ENCODE peak calls at places on chromosome 10, in seven cellular contexts. One of them, this sample, is unnamed.

GRCh38 chr10:126663328-126663727 is 7.2 kb downstream of the C10orf90 start:
- DNase-seq in mesenchymal stem cell: peak; percentile 100
- DNase-seq in CD8-positive, alpha-beta memory T cell: no peak
- DNase-seq in tibial artery: peak; percentile 79
- DNase-seq in sigmoid colon: peak; percentile 84
- DNase-seq in ovary: no peak
- DNase-seq in fibroblast of lung: peak; percentile 55
- DNase-seq in this sample: peak; percentile 48

GRCh38 chr10:60649485-60650271 is 128.6 kb upstream of the CDK1 start:
- DNase-seq in mesenchymal stem cell: no peak
- DNase-seq in CD8-positive, alpha-beta memory T cell: no peak
- DNase-seq in tibial artery: no peak
- DNase-seq in sigmoid colon: no peak
- DNase-seq in ovary: no peak
- DNase-seq in fibroblast of lung: no peak
- DNase-seq in this sample: no peak

GRCh38 chr10:86684305-86684704 is 16.0 kb downstream of the LDB3 start:
- DNase-seq in mesenchymal stem cell: peak; percentile 39
- DNase-seq in CD8-positive, alpha-beta memory T cell: no peak
- DNase-seq in tibial artery: peak; percentile 43
- DNase-seq in sigmoid colon: peak; percentile 84
- DNase-seq in ovary: peak; percentile 66
- DNase-seq in fibroblast of lung: peak; percentile 18
- DNase-seq in this sample: peak; percentile 91

GRCh38 chr10:58175990-58176910 is 91.4 kb downstream of the IPMK start:
- DNase-seq in mesenchymal stem cell: peak; percentile 40
- DNase-seq in CD8-positive, alpha-beta memory T cell: no peak
- DNase-seq in tibial artery: no peak
- DNase-seq in sigmoid colon: no peak
- DNase-seq in ovary: no peak
- DNase-seq in fibroblast of lung: peak; percentile 28
- DNase-seq in this sample: no peak

GRCh38 chr10:13311177-13311575 is 11.3 kb upstream of the PHYH start:
- DNase-seq in mesenchymal stem cell: no peak
- DNase-seq in CD8-positive, alpha-beta memory T cell: no peak
- DNase-seq in tibial artery: no peak
- DNase-seq in sigmoid colon: no peak
- DNase-seq in ovary: no peak
- DNase-seq in fibroblast of lung: no peak
- DNase-seq in this sample: no peak

GRCh38 chr10:1217661-1218060 is 161.5 kb downstream of the WDR37 start:
- DNase-seq in mesenchymal stem cell: no peak
- DNase-seq in CD8-positive, alpha-beta memory T cell: no peak
- DNase-seq in tibial artery: no peak
- DNase-seq in sigmoid colon: no peak
- DNase-seq in ovary: no peak
- DNase-seq in fibroblast of lung: no peak
- DNase-seq in this sample: no peak

GRCh38 chr10:36441557-36441956 is 683.8 kb upstream of the ANKRD30A start:
- DNase-seq in mesenchymal stem cell: peak; percentile 52
- DNase-seq in CD8-positive, alpha-beta memory T cell: no peak
- DNase-seq in tibial artery: no peak
- DNase-seq in sigmoid colon: no peak
- DNase-seq in ovary: no peak
- DNase-seq in fibroblast of lung: no peak
- DNase-seq in this sample: no peak

GRCh38 chr10:67520924-67521520 is 175.0 kb downstream of the CTNNA3 start:
- DNase-seq in mesenchymal stem cell: peak; percentile 42
- DNase-seq in CD8-positive, alpha-beta memory T cell: peak; percentile 22
- DNase-seq in tibial artery: no peak
- DNase-seq in sigmoid colon: no peak
- DNase-seq in ovary: no peak
- DNase-seq in fibroblast of lung: peak; percentile 73
- DNase-seq in this sample: no peak

GRCh38 chr10:109963439-109963838 is 40.1 kb upstream of the XPNPEP1 start:
- DNase-seq in mesenchymal stem cell: no peak
- DNase-seq in CD8-positive, alpha-beta memory T cell: no peak
- DNase-seq in tibial artery: no peak
- DNase-seq in sigmoid colon: no peak
- DNase-seq in ovary: no peak
- DNase-seq in fibroblast of lung: peak; percentile 81
- DNase-seq in this sample: no peak

GRCh38 chr10:96740579-96741281 is 20.4 kb upstream of the PIK3AP1 start:
- DNase-seq in mesenchymal stem cell: no peak
- DNase-seq in CD8-positive, alpha-beta memory T cell: no peak
- DNase-seq in tibial artery: peak; percentile 58
- DNase-seq in sigmoid colon: peak; percentile 78
- DNase-seq in ovary: no peak
- DNase-seq in fibroblast of lung: no peak
- DNase-seq in this sample: peak; percentile 81

GRCh38 chr10:110081914-110082313 is 74.1 kb downstream of the ADD3 start:
- DNase-seq in mesenchymal stem cell: no peak
- DNase-seq in CD8-positive, alpha-beta memory T cell: no peak
- DNase-seq in tibial artery: peak; percentile 31
- DNase-seq in sigmoid colon: no peak
- DNase-seq in ovary: no peak
- DNase-seq in fibroblast of lung: no peak
- DNase-seq in this sample: peak; percentile 71

GRCh38 chr10:98055875-98056516 is 25.6 kb upstream of the CRTAC1 start:
- DNase-seq in mesenchymal stem cell: peak; percentile 9
- DNase-seq in CD8-positive, alpha-beta memory T cell: no peak
- DNase-seq in tibial artery: no peak
- DNase-seq in sigmoid colon: no peak
- DNase-seq in ovary: no peak
- DNase-seq in fibroblast of lung: no peak
- DNase-seq in this sample: no peak

GRCh38 chr10:6300106-6300783 is 97.5 kb downstream of the PFKFB3 start:
- DNase-seq in mesenchymal stem cell: peak; percentile 46
- DNase-seq in CD8-positive, alpha-beta memory T cell: peak; percentile 53
- DNase-seq in tibial artery: peak; percentile 25
- DNase-seq in sigmoid colon: no peak
- DNase-seq in ovary: no peak
- DNase-seq in fibroblast of lung: peak; percentile 12
- DNase-seq in this sample: no peak

GRCh38 chr10:20879136-20879535 is 18.0 kb downstream of the NEBL start:
- DNase-seq in mesenchymal stem cell: no peak
- DNase-seq in CD8-positive, alpha-beta memory T cell: no peak
- DNase-seq in tibial artery: no peak
- DNase-seq in sigmoid colon: no peak
- DNase-seq in ovary: no peak
- DNase-seq in fibroblast of lung: no peak
- DNase-seq in this sample: no peak

GRCh38 chr10:122279725-122280141 is 8.6 kb downstream of the BTBD16 start:
- DNase-seq in mesenchymal stem cell: peak; percentile 51
- DNase-seq in CD8-positive, alpha-beta memory T cell: no peak
- DNase-seq in tibial artery: no peak
- DNase-seq in sigmoid colon: peak; percentile 58
- DNase-seq in ovary: no peak
- DNase-seq in fibroblast of lung: peak; percentile 43
- DNase-seq in this sample: no peak

GRCh38 chr10:86219271-86219670 is 147.3 kb downstream of the GRID1 start:
- DNase-seq in mesenchymal stem cell: no peak
- DNase-seq in CD8-positive, alpha-beta memory T cell: no peak
- DNase-seq in tibial artery: no peak
- DNase-seq in sigmoid colon: no peak
- DNase-seq in ovary: no peak
- DNase-seq in fibroblast of lung: no peak
- DNase-seq in this sample: no peak

GRCh38 chr10:43044444-43045245 is 32.2 kb upstream of the RET start:
- DNase-seq in mesenchymal stem cell: no peak
- DNase-seq in CD8-positive, alpha-beta memory T cell: no peak
- DNase-seq in tibial artery: no peak
- DNase-seq in sigmoid colon: peak; percentile 44
- DNase-seq in ovary: peak; percentile 13
- DNase-seq in fibroblast of lung: no peak
- DNase-seq in this sample: no peak

GRCh38 chr10:100979821-100980272 is 7.5 kb downstream of the MRPL43 start:
- DNase-seq in mesenchymal stem cell: no peak
- DNase-seq in CD8-positive, alpha-beta memory T cell: no peak
- DNase-seq in tibial artery: no peak
- DNase-seq in sigmoid colon: peak; percentile 59
- DNase-seq in ovary: peak; percentile 37
- DNase-seq in fibroblast of lung: no peak
- DNase-seq in this sample: no peak

GRCh38 chr10:100508691-100509150 is 10.9 kb downstream of the SEC31B start:
- DNase-seq in mesenchymal stem cell: peak; percentile 72
- DNase-seq in CD8-positive, alpha-beta memory T cell: peak; percentile 73
- DNase-seq in tibial artery: no peak
- DNase-seq in sigmoid colon: no peak
- DNase-seq in ovary: no peak
- DNase-seq in fibroblast of lung: peak; percentile 58
- DNase-seq in this sample: no peak

GRCh38 chr10:68171539-68172080 is 60.3 kb downstream of the ATOH7 start:
- DNase-seq in mesenchymal stem cell: no peak
- DNase-seq in CD8-positive, alpha-beta memory T cell: no peak
- DNase-seq in tibial artery: no peak
- DNase-seq in sigmoid colon: no peak
- DNase-seq in ovary: no peak
- DNase-seq in fibroblast of lung: no peak
- DNase-seq in this sample: no peak

GRCh38 chr10:103800110-103800509 is 55.3 kb downstream of the SH3PXD2A start:
- DNase-seq in mesenchymal stem cell: no peak
- DNase-seq in CD8-positive, alpha-beta memory T cell: no peak
- DNase-seq in tibial artery: no peak
- DNase-seq in sigmoid colon: no peak
- DNase-seq in ovary: no peak
- DNase-seq in fibroblast of lung: no peak
- DNase-seq in this sample: no peak
- H3K4me1 ChIP-seq in mesenchymal stem cell: peaks cover 13% of the 10 kb centered on the region
- H3K4me1 ChIP-seq in CD8-positive, alpha-beta memory T cell: peaks cover 20% of the 10 kb centered on the region
- H3K4me1 ChIP-seq in tibial artery: no peaks in the 10 kb centered on the region
- H3K4me1 ChIP-seq in sigmoid colon: no peaks in the 10 kb centered on the region
- H3K4me1 ChIP-seq in ovary: no peaks in the 10 kb centered on the region
- H3K4me1 ChIP-seq in fibroblast of lung: no peaks in the 10 kb centered on the region
- H3K4me1 ChIP-seq in this sample: no peaks in the 10 kb centered on the region

GRCh38 chr10:22685926-22686325 is 28.5 kb downstream of the PIP4K2A start:
- DNase-seq in mesenchymal stem cell: no peak
- DNase-seq in CD8-positive, alpha-beta memory T cell: no peak
- DNase-seq in tibial artery: no peak
- DNase-seq in sigmoid colon: no peak
- DNase-seq in ovary: no peak
- DNase-seq in fibroblast of lung: no peak
- DNase-seq in this sample: peak; percentile 41

GRCh38 chr10:22684707-22685106 is 29.7 kb downstream of the PIP4K2A start:
- DNase-seq in mesenchymal stem cell: no peak
- DNase-seq in CD8-positive, alpha-beta memory T cell: no peak
- DNase-seq in tibial artery: no peak
- DNase-seq in sigmoid colon: no peak
- DNase-seq in ovary: no peak
- DNase-seq in fibroblast of lung: peak; percentile 9
- DNase-seq in this sample: no peak

GRCh38 chr10:22690158-22690557 is 24.2 kb downstream of the PIP4K2A start:
- DNase-seq in mesenchymal stem cell: no peak
- DNase-seq in CD8-positive, alpha-beta memory T cell: no peak
- DNase-seq in tibial artery: no peak
- DNase-seq in sigmoid colon: no peak
- DNase-seq in ovary: no peak
- DNase-seq in fibroblast of lung: no peak
- DNase-seq in this sample: no peak

GRCh38 chr10:22683995-22684305 is 30.4 kb downstream of the PIP4K2A start:
- DNase-seq in mesenchymal stem cell: no peak
- DNase-seq in CD8-positive, alpha-beta memory T cell: no peak
- DNase-seq in tibial artery: no peak
- DNase-seq in sigmoid colon: no peak
- DNase-seq in ovary: no peak
- DNase-seq in fibroblast of lung: peak; percentile 42
- DNase-seq in this sample: no peak

GRCh38 chr10:22686347-22686746 is 28.0 kb downstream of the PIP4K2A start:
- DNase-seq in mesenchymal stem cell: no peak
- DNase-seq in CD8-positive, alpha-beta memory T cell: no peak
- DNase-seq in tibial artery: no peak
- DNase-seq in sigmoid colon: no peak
- DNase-seq in ovary: no peak
- DNase-seq in fibroblast of lung: no peak
- DNase-seq in this sample: no peak
- H3K4me1 ChIP-seq in mesenchymal stem cell: peaks cover 19% of the 10 kb centered on the region
- H3K4me1 ChIP-seq in CD8-positive, alpha-beta memory T cell: peaks cover 98% of the 10 kb centered on the region
- H3K4me1 ChIP-seq in tibial artery: no peaks in the 10 kb centered on the region
- H3K4me1 ChIP-seq in sigmoid colon: no peaks in the 10 kb centered on the region
- H3K4me1 ChIP-seq in ovary: peaks cover 10% of the 10 kb centered on the region
- H3K4me1 ChIP-seq in fibroblast of lung: peaks cover 8% of the 10 kb centered on the region
- H3K4me1 ChIP-seq in this sample: peaks cover 18% of the 10 kb centered on the region

DNA sequence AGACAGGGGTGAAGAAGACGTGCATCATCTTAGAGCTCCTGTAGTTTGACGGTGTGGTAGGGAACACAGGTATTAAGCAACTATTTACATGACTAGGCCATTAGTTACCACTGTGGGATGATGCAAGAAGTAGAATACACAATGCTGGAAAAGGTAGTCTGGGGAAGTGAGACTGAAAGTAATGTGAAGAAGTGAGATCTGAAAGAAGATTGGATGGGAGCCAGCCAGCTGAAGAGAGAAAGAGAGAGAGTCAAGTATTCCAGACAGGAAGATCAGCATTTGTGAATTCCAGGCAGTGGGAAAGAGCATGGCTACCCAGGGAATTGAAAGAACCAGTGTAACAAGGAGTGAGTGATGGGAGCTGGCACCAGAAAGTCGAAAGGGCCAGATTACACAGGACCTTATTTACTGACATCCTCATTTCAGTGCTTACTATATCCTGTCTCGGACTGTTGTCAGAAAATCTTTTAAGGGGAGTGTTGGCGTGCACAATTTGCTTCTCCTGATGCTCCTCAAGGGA is 4.0 kb upstream of the CFAP58 start:
- DNase-seq in mesenchymal stem cell: peak; percentile 82
- DNase-seq in CD8-positive, alpha-beta memory T cell: no peak
- DNase-seq in tibial artery: no peak
- DNase-seq in sigmoid colon: no peak
- DNase-seq in ovary: no peak
- DNase-seq in fibroblast of lung: peak; percentile 66
- DNase-seq in this sample: no peak
- H3K4me1 ChIP-seq in mesenchymal stem cell: peaks cover 6% of the 10 kb centered on the region
- H3K4me1 ChIP-seq in CD8-positive, alpha-beta memory T cell: peaks cover 26% of the 10 kb centered on the region
- H3K4me1 ChIP-seq in tibial artery: no peaks in the 10 kb centered on the region
- H3K4me1 ChIP-seq in sigmoid colon: no peaks in the 10 kb centered on the region
- H3K4me1 ChIP-seq in ovary: no peaks in the 10 kb centered on the region
- H3K4me1 ChIP-seq in fibroblast of lung: peaks cover 17% of the 10 kb centered on the region
- H3K4me1 ChIP-seq in this sample: peaks cover 3% of the 10 kb centered on the region

GRCh38 chr10:112290054-112290373 is 6.8 kb downstream of the TECTB start:
- DNase-seq in mesenchymal stem cell: no peak
- DNase-seq in CD8-positive, alpha-beta memory T cell: no peak
- DNase-seq in tibial artery: no peak
- DNase-seq in sigmoid colon: no peak
- DNase-seq in ovary: no peak
- DNase-seq in fibroblast of lung: no peak
- DNase-seq in this sample: no peak

GRCh38 chr10:112287844-112288243 is 4.6 kb downstream of the TECTB start:
- DNase-seq in mesenchymal stem cell: no peak
- DNase-seq in CD8-positive, alpha-beta memory T cell: no peak
- DNase-seq in tibial artery: no peak
- DNase-seq in sigmoid colon: no peak
- DNase-seq in ovary: no peak
- DNase-seq in fibroblast of lung: no peak
- DNase-seq in this sample: peak; percentile 18

GRCh38 chr10:112286837-112287818 is 3.9 kb downstream of the TECTB start:
- DNase-seq in mesenchymal stem cell: no peak
- DNase-seq in CD8-positive, alpha-beta memory T cell: no peak
- DNase-seq in tibial artery: no peak
- DNase-seq in sigmoid colon: no peak
- DNase-seq in ovary: no peak
- DNase-seq in fibroblast of lung: no peak
- DNase-seq in this sample: no peak

GRCh38 chr10:112289373-112290053 is 6.3 kb downstream of the TECTB start:
- DNase-seq in mesenchymal stem cell: no peak
- DNase-seq in CD8-positive, alpha-beta memory T cell: no peak
- DNase-seq in tibial artery: no peak
- DNase-seq in sigmoid colon: no peak
- DNase-seq in ovary: no peak
- DNase-seq in fibroblast of lung: no peak
- DNase-seq in this sample: no peak

GRCh38 chr10:112288526-112288925 is 5.3 kb downstream of the TECTB start:
- DNase-seq in mesenchymal stem cell: no peak
- DNase-seq in CD8-positive, alpha-beta memory T cell: no peak
- DNase-seq in tibial artery: no peak
- DNase-seq in sigmoid colon: no peak
- DNase-seq in ovary: no peak
- DNase-seq in fibroblast of lung: no peak
- DNase-seq in this sample: no peak
- H3K4me1 ChIP-seq in mesenchymal stem cell: no peaks in the 10 kb centered on the region
- H3K4me1 ChIP-seq in CD8-positive, alpha-beta memory T cell: no peaks in the 10 kb centered on the region
- H3K4me1 ChIP-seq in tibial artery: no peaks in the 10 kb centered on the region
- H3K4me1 ChIP-seq in sigmoid colon: no peaks in the 10 kb centered on the region
- H3K4me1 ChIP-seq in ovary: no peaks in the 10 kb centered on the region
- H3K4me1 ChIP-seq in fibroblast of lung: no peaks in the 10 kb centered on the region
- H3K4me1 ChIP-seq in this sample: no peaks in the 10 kb centered on the region

This sample was measured in right cardiac atrium.